ENCODE peak calls at places on chromosomes 12 and 14, in nine cellular contexts. L is astrocyte; E is small intestine; Y is hepatocyte; W is CD8-positive, alpha-beta T cell; Q is pancreas; T is tibial artery; P is PC-3; G is HCT116. N is an unnamed sample. For H3K36me3, the result is how much of the 10 kb centered on the place peaks cover.

GRCh38 chr12:57907281-57907680 is 34.1 kb upstream of the ATP23 start:
- DNase-seq in L (no peak), E (no peak), Y (no peak), W (no peak), Q (no peak), T (no peak), P (no peak), G (no peak), N (no peak)

GRCh38 chr12:84601483-84601882 is 311.1 kb downstream of the SLC6A15 start:
- DNase-seq in L (no peak), E (no peak), Y (no peak), W (no peak), Q (no peak), T (no peak), P (no peak), G (no peak), N (no peak)

GRCh38 chr14:95516554-95517209 is at the start of gene SYNE3:
- DNase-seq in L (no peak), E (peak), Y (peak), W (peak), Q (peak), T (peak), P (peak), G (no peak), N (peak)

GRCh38 chr14:61839452-61839851 is 77.2 kb downstream of the SNAPC1 start:
- DNase-seq in L (peak), E (no peak), Y (no peak), W (no peak), Q (no peak), T (no peak), P (peak), G (no peak), N (no peak)

GRCh38 chr12:34218193-34219045 is 196.1 kb downstream of the ALG10 start:
- DNase-seq in L (peak), E (peak), Y (peak), W (peak), Q (peak), T (no peak), P (peak), G (peak), N (peak)

GRCh38 chr12:104132351-104132956 is 5.6 kb downstream of the NFYB start:
- DNase-seq in L (no peak), E (no peak), Y (no peak), W (no peak), Q (no peak), T (no peak), P (no peak), G (no peak), N (peak)

GRCh38 chr12:46472893-46473633 is 100.5 kb upstream of the SLC38A2 start:
- DNase-seq in L (peak), E (peak), Y (peak), W (no peak), Q (no peak), T (no peak), P (peak), G (no peak), N (peak)

GRCh38 chr14:61759878-61760277 is 2.3 kb upstream of the SNAPC1 start:
- DNase-seq in L (no peak), E (no peak), Y (no peak), W (no peak), Q (no peak), T (no peak), P (no peak), G (no peak), N (no peak)

GRCh38 chr12:52146822-52147366 is 44.9 kb downstream of the KRT80 start:
- DNase-seq in L (no peak), E (no peak), Y (no peak), W (no peak), Q (no peak), T (no peak), P (no peak), G (no peak), N (no peak)

GRCh38 chr12:132610051-132610759 is at the start of gene LRCOL1:
- DNase-seq in L (peak), E (no peak), Y (no peak), W (no peak), Q (peak), T (no peak), P (no peak), G (no peak), N (no peak)

GRCh38 chr14:89563503-89563902 is 146.5 kb upstream of the FOXN3 start:
- DNase-seq in L (no peak), E (no peak), Y (no peak), W (no peak), Q (no peak), T (no peak), P (no peak), G (no peak), N (no peak)

GRCh38 chr14:102589761-102590290 is 2.6 kb upstream of the RCOR1 start:
- DNase-seq in L (no peak), E (no peak), Y (no peak), W (no peak), Q (no peak), T (no peak), P (no peak), G (no peak), N (no peak)

GRCh38 chr14:21991130-21991529 is 317.5 kb upstream of the OR4E1 start:
- DNase-seq in L (no peak), E (no peak), Y (no peak), W (no peak), Q (no peak), T (no peak), P (no peak), G (no peak), N (no peak)

GRCh38 chr14:37903561-37904191 is 304.0 kb upstream of the SSTR1 start:
- DNase-seq in L (peak), E (peak), Y (peak), W (peak), Q (no peak), T (no peak), P (peak), G (peak), N (peak)

GRCh38 chr14:65080954-65081747 is 21.2 kb downstream of the MAX start:
- DNase-seq in L (no peak), E (peak), Y (peak), W (no peak), Q (no peak), T (no peak), P (no peak), G (no peak), N (no peak)

GRCh38 chr12:62256408-62257079 is 3.7 kb upstream of the USP15 start:
- DNase-seq in L (peak), E (no peak), Y (no peak), W (peak), Q (no peak), T (no peak), P (no peak), G (no peak), N (no peak)

GRCh38 chr14:74614508-74615495 is 2.8 kb upstream of the LTBP2 start:
- DNase-seq in L (peak), E (no peak), Y (no peak), W (no peak), Q (no peak), T (no peak), P (peak), G (no peak), N (no peak)

GRCh38 chr12:117441751-117442150 is 80.3 kb upstream of the NOS1 start:
- DNase-seq in L (peak), E (no peak), Y (no peak), W (no peak), Q (no peak), T (no peak), P (peak), G (no peak), N (peak)

GRCh38 chr12:116265361-116266128 is 11.9 kb downstream of the MED13L start:
- DNase-seq in L (no peak), E (no peak), Y (no peak), W (no peak), Q (no peak), T (no peak), P (no peak), G (no peak), N (no peak)

GRCh38 chr12:120596901-120597300 is 15.7 kb upstream of the POP5 start:
- DNase-seq in L (no peak), E (no peak), Y (no peak), W (no peak), Q (no peak), T (no peak), P (no peak), G (no peak), N (no peak)

GRCh38 chr12:120534703-120535655 is 823 bp downstream of the RNF10 start:
- DNase-seq in L (peak), E (peak), Y (peak), W (peak), Q (peak), T (peak), P (peak), G (no peak), N (peak)

GRCh38 chr12:12645485-12645884 is 33.8 kb downstream of the CREBL2 start:
- DNase-seq in L (peak), E (peak), Y (no peak), W (peak), Q (no peak), T (no peak), P (peak), G (peak), N (no peak)

GRCh38 chr12:132429932-132430643 is 59.9 kb upstream of the FBRSL1 start:
- DNase-seq in L (no peak), E (peak), Y (peak), W (peak), Q (peak), T (no peak), P (peak), G (peak), N (peak)

GRCh38 chr14:31203414-31203742 is 4.2 kb downstream of the HECTD1 start:
- DNase-seq in L (no peak), E (no peak), Y (no peak), W (no peak), Q (no peak), T (no peak), P (no peak), G (no peak), N (no peak)

GRCh38 chr14:66735853-66736252 is 227.9 kb downstream of the GPHN start:
- DNase-seq in L (no peak), E (no peak), Y (no peak), W (no peak), Q (no peak), T (no peak), P (peak), G (no peak), N (no peak)

GRCh38 chr14:98292191-98292590 is 979.8 kb downstream of the BCL11B start:
- DNase-seq in L (no peak), E (no peak), Y (no peak), W (no peak), Q (no peak), T (no peak), P (no peak), G (no peak), N (no peak)

GRCh38 chr12:116578051-116578450 is 18.9 kb downstream of the MAP1LC3B2 start:
- DNase-seq in L (no peak), E (no peak), Y (no peak), W (no peak), Q (no peak), T (no peak), P (no peak), G (no peak), N (no peak)

GRCh38 chr14:52314521-52315354 is 626 bp downstream of the PTGER2 start:
- DNase-seq in L (no peak), E (no peak), Y (peak), W (peak), Q (peak), T (peak), P (no peak), G (no peak), N (no peak)

GRCh38 chr12:12506541-12506940 is 56.1 kb downstream of the DUSP16 start:
- DNase-seq in L (no peak), E (no peak), Y (peak), W (no peak), Q (no peak), T (no peak), P (no peak), G (no peak), N (no peak)

GRCh38 chr14:33357225-33358010 is 418.7 kb downstream of the NPAS3 start:
- DNase-seq in L (no peak), E (peak), Y (peak), W (no peak), Q (no peak), T (no peak), P (no peak), G (no peak), N (peak)

GRCh38 chr14:103008768-103009342 is 48.5 kb downstream of the CDC42BPB start:
- DNase-seq in L (peak), E (no peak), Y (no peak), W (no peak), Q (peak), T (no peak), P (peak), G (no peak), N (no peak)

GRCh38 chr14:85528080-85528881 is 1.7 kb upstream of the FLRT2 start:
- DNase-seq in L (peak), E (no peak), Y (peak), W (no peak), Q (no peak), T (no peak), P (peak), G (no peak), N (peak)

GRCh38 chr12:3150820-3151590 is 73.8 kb downstream of the TSPAN9 start:
- DNase-seq in L (peak), E (no peak), Y (no peak), W (no peak), Q (no peak), T (no peak), P (no peak), G (no peak), N (peak)

GRCh38 chr14:74324945-74325361 is 22.2 kb upstream of the ABCD4 start:
- DNase-seq in L (peak), E (peak), Y (peak), W (no peak), Q (no peak), T (no peak), P (peak), G (no peak), N (peak)

GRCh38 chr12:88993655-88994054 is 358.6 kb downstream of the DUSP6 start:
- DNase-seq in L (peak), E (peak), Y (peak), W (no peak), Q (no peak), T (no peak), P (peak), G (peak), N (peak)

GRCh38 chr12:96482086-96482485 is 7.3 kb upstream of the CFAP54 start:
- DNase-seq in L (no peak), E (no peak), Y (no peak), W (no peak), Q (no peak), T (no peak), P (no peak), G (no peak), N (no peak)

DNA sequence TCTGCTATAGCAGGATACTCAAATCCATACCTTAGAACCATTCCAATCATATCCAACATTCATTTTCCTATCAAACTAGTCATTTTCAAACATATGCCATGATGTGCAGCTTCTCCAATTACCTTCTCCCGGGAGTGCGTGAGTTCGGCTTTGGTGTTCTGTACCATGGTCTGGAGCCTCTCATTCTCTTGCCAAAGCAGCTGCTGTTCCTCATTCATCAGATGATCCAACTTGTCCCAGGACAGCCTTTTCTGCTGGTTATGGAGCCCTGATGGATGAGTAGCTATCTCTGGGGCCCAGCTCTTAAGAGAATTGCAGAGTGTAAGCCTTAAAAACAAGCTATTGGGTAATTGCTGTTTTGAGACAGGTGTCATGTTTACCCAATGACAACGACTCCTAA is 71.1 kb upstream of the SAV1 start:
- DNase-seq in L (no peak), E (no peak), Y (no peak), W (no peak), Q (no peak), T (no peak), P (no peak), G (no peak), N (no peak)
- H3K36me3 ChIP-seq in L (under half), E (under half), Y (under half), W (half or more), Q (under half), T (under half), P (under half), G (under half), N (under half)

GRCh38 chr12:113940929-113941486 is 25.1 kb downstream of the RBM19 start:
- DNase-seq in L (no peak), E (no peak), Y (no peak), W (no peak), Q (no peak), T (no peak), P (no peak), G (no peak), N (no peak)

GRCh38 chr12:113939867-113940266 is 26.3 kb downstream of the RBM19 start:
- DNase-seq in L (no peak), E (no peak), Y (no peak), W (no peak), Q (no peak), T (no peak), P (no peak), G (no peak), N (no peak)

GRCh38 chr12:113936460-113936859 is 29.7 kb downstream of the RBM19 start:
- DNase-seq in L (no peak), E (no peak), Y (no peak), W (no peak), Q (no peak), T (no peak), P (no peak), G (no peak), N (no peak)

GRCh38 chr12:113940357-113940756 is 25.8 kb downstream of the RBM19 start:
- DNase-seq in L (no peak), E (no peak), Y (no peak), W (no peak), Q (no peak), T (no peak), P (no peak), G (no peak), N (no peak)

GRCh38 chr12:113938471-113938870 is 27.7 kb downstream of the RBM19 start:
- DNase-seq in L (no peak), E (no peak), Y (no peak), W (no peak), Q (no peak), T (no peak), P (no peak), G (no peak), N (no peak)
- H3K36me3 ChIP-seq in L (under half), E (under half), Y (under half), W (half or more), Q (under half), T (half or more), P (under half), G (under half), N (under half)

GRCh38 chr12:25587346-25587745 is 34.3 kb upstream of the LMNTD1 start:
- DNase-seq in L (no peak), E (no peak), Y (no peak), W (no peak), Q (no peak), T (no peak), P (no peak), G (no peak), N (no peak)

GRCh38 chr12:25583545-25583944 is 30.5 kb upstream of the LMNTD1 start:
- DNase-seq in L (peak), E (peak), Y (peak), W (no peak), Q (no peak), T (no peak), P (peak), G (peak), N (peak)

GRCh38 chr12:25581067-25581466 is 28.0 kb upstream of the LMNTD1 start:
- DNase-seq in L (no peak), E (no peak), Y (no peak), W (no peak), Q (no peak), T (no peak), P (no peak), G (no peak), N (no peak)

GRCh38 chr12:25585662-25586061 is 32.6 kb upstream of the LMNTD1 start:
- DNase-seq in L (peak), E (no peak), Y (no peak), W (no peak), Q (no peak), T (no peak), P (no peak), G (no peak), N (no peak)

DNA sequence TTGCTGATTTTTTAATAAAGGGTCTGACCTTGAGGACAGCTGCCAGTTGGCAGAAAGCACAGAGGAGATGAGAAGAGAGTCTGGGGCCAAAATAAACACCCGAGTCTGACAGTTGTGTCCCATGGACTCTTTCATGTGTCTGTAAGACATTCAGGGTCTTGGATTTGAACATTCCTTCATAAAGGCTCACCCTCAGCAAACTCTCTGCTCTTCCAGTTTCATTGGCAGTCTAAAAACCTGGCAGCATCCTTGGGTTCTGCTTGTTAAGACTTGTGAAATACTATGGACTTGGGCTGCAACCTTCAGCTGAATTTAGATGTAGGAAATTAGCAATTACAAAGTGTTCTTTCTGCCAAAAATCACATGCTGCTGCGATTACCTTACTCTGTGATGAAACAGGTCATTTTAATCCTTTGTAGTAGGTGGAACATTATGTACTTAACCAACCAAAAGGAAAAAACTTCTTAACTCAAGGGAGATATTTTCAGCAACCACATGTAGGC is 32.0 kb upstream of the LMNTD1 start:
- DNase-seq in L (peak), E (no peak), Y (peak), W (no peak), Q (no peak), T (no peak), P (no peak), G (no peak), N (peak)
- H3K36me3 ChIP-seq in L (under half), E (under half), Y (under half), W (under half), Q (under half), T (under half), P (under half), G (under half), N (under half)

DNA sequence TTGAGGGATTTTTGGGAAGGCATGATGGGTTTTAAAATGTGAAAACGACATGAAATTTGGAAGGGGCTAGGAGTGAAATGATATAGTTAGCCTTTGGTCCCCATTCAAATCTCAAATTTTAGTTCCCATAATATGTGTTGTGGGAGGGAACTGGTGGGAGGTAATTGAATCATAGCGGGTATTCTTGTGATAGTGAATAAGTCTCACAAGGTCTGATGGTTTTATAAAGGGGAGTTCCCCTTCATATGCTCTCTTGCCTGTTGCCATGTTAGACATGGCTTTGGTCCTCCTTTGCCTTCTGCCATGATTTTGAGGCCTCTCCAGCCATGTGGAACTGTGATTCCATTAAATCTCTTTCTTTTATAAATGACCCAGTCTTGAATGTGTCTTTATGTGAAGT is 72.8 kb downstream of the SLC16A7 start:
- DNase-seq in L (no peak), E (no peak), Y (no peak), W (no peak), Q (no peak), T (no peak), P (no peak), G (no peak), N (no peak)
- H3K36me3 ChIP-seq in L (under half), E (under half), Y (under half), W (under half), Q (under half), T (under half), P (under half), G (under half), N (under half)

GRCh38 chr12:54341343-54341742 is 16.4 kb downstream of the COPZ1 start:
- DNase-seq in L (no peak), E (no peak), Y (no peak), W (no peak), Q (no peak), T (no peak), P (no peak), G (no peak), N (peak)
- H3K36me3 ChIP-seq in L (under half), E (under half), Y (under half), W (under half), Q (half or more), T (under half), P (under half), G (under half), N (under half)

DNA sequence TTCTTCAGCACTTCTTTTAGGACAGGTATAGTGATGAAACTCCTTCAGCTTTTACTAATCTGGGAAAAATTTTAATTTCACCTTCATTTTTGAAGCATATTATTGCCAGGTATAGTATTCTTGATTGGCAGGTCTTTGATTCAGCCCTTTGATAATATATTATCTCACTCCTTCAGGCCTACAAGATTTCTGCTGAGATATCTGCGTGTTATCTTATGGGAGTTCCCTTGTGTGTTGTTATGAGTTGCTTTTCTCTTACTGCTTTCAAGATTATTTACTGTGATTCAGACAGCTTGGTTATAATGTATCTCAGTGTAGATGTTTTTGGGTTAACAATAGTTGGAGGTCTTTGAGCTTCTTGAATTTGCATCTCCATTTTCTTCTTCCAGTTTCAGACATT is 87.4 kb downstream of the ATF7IP start:
- DNase-seq in L (no peak), E (no peak), Y (no peak), W (no peak), Q (no peak), T (no peak), P (no peak), G (no peak), N (no peak)
- H3K36me3 ChIP-seq in L (under half), E (under half), Y (under half), W (under half), Q (under half), T (under half), P (under half), G (under half), N (half or more)

GRCh38 chr14:76636602-76637001 is 124.7 kb upstream of the VASH1 start:
- DNase-seq in L (no peak), E (no peak), Y (no peak), W (no peak), Q (no peak), T (no peak), P (no peak), G (no peak), N (no peak)
- H3K36me3 ChIP-seq in L (under half), E (under half), Y (under half), W (under half), Q (under half), T (under half), P (under half), G (under half), N (under half)

N was measured in SJCRH30.